ENCODE peak calls at places on chromosome 11, in ten cellular contexts. M is fibroblast of lung; G is epithelial cell of esophagus; I is BJ; H is naive thymus-derived CD4-positive, alpha-beta T cell; Z is fibroblast of the aortic adventitia; R is kidney; F is SJSA1; E is dorsolateral prefrontal cortex; K is mesenchymal stem cell. S is an unnamed sample.

GRCh38 chr11:3051435-3052108 is 5.7 kb downstream of the CARS1 start:
- DNase-seq in I (no peak), M (no peak), H (no peak), G (no peak), K (no peak), Z (no peak), R (peak), E (peak), F (no peak), S (no peak)

GRCh38 chr11:124644426-124645280 is 22.0 kb downstream of the TBRG1 start:
- DNase-seq in Z (peak), K (peak), I (no peak), M (peak), R (no peak), F (peak), E (peak), H (peak), G (peak), S (peak)

GRCh38 chr11:27976262-27976661 is 131.7 kb downstream of the KIF18A start:
- DNase-seq in K (no peak), H (no peak), R (no peak), Z (peak), E (no peak), I (no peak), G (no peak), F (no peak), M (no peak), S (no peak)

GRCh38 chr11:112734207-112734606 is 227.0 kb upstream of the NCAM1 start:
- DNase-seq in H (no peak), Z (peak), R (no peak), K (peak), F (peak), M (peak), G (peak), E (no peak), I (no peak), S (peak)

GRCh38 chr11:88301478-88302140 is 35.9 kb downstream of the CTSC start:
- DNase-seq in F (no peak), I (peak), K (peak), M (no peak), H (no peak), Z (peak), G (no peak), E (no peak), R (no peak), S (peak)

GRCh38 chr11:71183878-71184277 is 68.5 kb downstream of the SHANK2 start:
- DNase-seq in M (no peak), E (no peak), G (no peak), F (no peak), I (no peak), H (no peak), R (no peak), Z (no peak), K (no peak), S (no peak)

GRCh38 chr11:104731890-104732289 is 166.4 kb downstream of the CASP12 start:
- DNase-seq in E (no peak), M (no peak), G (no peak), H (no peak), F (no peak), R (no peak), I (no peak), K (no peak), Z (no peak), S (no peak)

GRCh38 chr11:118897721-118898310 is 14.1 kb downstream of the CXCR5 start:
- DNase-seq in H (no peak), Z (no peak), G (no peak), F (no peak), I (no peak), M (no peak), E (no peak), K (no peak), R (peak), S (no peak)

GRCh38 chr11:12215192-12215591 is 104.8 kb downstream of the MICAL2 start:
- DNase-seq in I (no peak), Z (no peak), R (no peak), M (no peak), H (no peak), G (no peak), K (no peak), E (no peak), F (no peak), S (no peak)

GRCh38 chr11:113581713-113582112 is 106.5 kb upstream of the DRD2 start:
- DNase-seq in F (no peak), E (no peak), I (no peak), R (no peak), K (no peak), M (no peak), Z (no peak), H (no peak), G (no peak), S (no peak)

GRCh38 chr11:10303558-10304363 is 1.1 kb upstream of the ADM start:
- DNase-seq in K (peak), G (peak), E (no peak), M (peak), I (no peak), H (peak), F (peak), R (peak), Z (peak), S (peak)

GRCh38 chr11:117816151-117816741 is 8.3 kb downstream of the FXYD2 start:
- DNase-seq in E (no peak), F (peak), Z (peak), K (peak), G (peak), R (peak), H (no peak), M (peak), I (no peak), S (no peak)

GRCh38 chr11:124917115-124917637 is 1.9 kb upstream of the HEPN1 start:
- DNase-seq in Z (peak), M (peak), I (no peak), K (peak), F (no peak), H (no peak), G (no peak), E (peak), R (no peak), S (peak)

GRCh38 chr11:134372961-134373360 is 39.1 kb downstream of the B3GAT1 start:
- DNase-seq in F (no peak), R (peak), M (no peak), Z (no peak), E (peak), H (no peak), K (no peak), I (no peak), G (no peak), S (no peak)

GRCh38 chr11:636511-637332 is at the start of gene DRD4:
- DNase-seq in M (no peak), Z (peak), F (no peak), R (peak), E (no peak), K (peak), G (no peak), I (no peak), H (no peak), S (no peak)

GRCh38 chr11:100687630-100688395 is 725 bp downstream of the ARHGAP42 start:
- DNase-seq in R (peak), Z (peak), K (peak), I (peak), E (peak), H (peak), G (peak), M (peak), F (peak), S (peak)

GRCh38 chr11:10511046-10511711 is 29.8 kb downstream of the RNF141 start:
- DNase-seq in E (no peak), Z (no peak), G (no peak), M (no peak), K (no peak), I (no peak), H (no peak), F (no peak), R (no peak), S (no peak)

GRCh38 chr11:2574043-2574552 is 125.7 kb downstream of the KCNQ1OT1 start:
- DNase-seq in M (no peak), H (no peak), F (no peak), E (no peak), R (peak), Z (no peak), K (no peak), G (no peak), I (no peak), S (no peak)

GRCh38 chr11:16806791-16807190 is 68.3 kb downstream of the C11orf58 start:
- DNase-seq in R (no peak), M (peak), G (peak), H (no peak), I (no peak), K (no peak), Z (peak), F (no peak), E (no peak), S (peak)

GRCh38 chr11:102186836-102187235 is 76.6 kb downstream of the YAP1 start:
- DNase-seq in H (no peak), Z (peak), E (no peak), G (no peak), R (no peak), K (peak), I (no peak), F (no peak), M (no peak), S (peak)

GRCh38 chr11:7032692-7033091 is 12.4 kb downstream of the NLRP14 start:
- DNase-seq in F (no peak), R (no peak), K (no peak), I (no peak), Z (no peak), E (no peak), H (no peak), M (no peak), G (no peak), S (no peak)

GRCh38 chr11:69658606-69659450 is 16.3 kb downstream of the LTO1 start:
- DNase-seq in M (no peak), H (no peak), E (no peak), I (no peak), Z (no peak), K (no peak), G (no peak), R (peak), F (no peak), S (no peak)

DNA sequence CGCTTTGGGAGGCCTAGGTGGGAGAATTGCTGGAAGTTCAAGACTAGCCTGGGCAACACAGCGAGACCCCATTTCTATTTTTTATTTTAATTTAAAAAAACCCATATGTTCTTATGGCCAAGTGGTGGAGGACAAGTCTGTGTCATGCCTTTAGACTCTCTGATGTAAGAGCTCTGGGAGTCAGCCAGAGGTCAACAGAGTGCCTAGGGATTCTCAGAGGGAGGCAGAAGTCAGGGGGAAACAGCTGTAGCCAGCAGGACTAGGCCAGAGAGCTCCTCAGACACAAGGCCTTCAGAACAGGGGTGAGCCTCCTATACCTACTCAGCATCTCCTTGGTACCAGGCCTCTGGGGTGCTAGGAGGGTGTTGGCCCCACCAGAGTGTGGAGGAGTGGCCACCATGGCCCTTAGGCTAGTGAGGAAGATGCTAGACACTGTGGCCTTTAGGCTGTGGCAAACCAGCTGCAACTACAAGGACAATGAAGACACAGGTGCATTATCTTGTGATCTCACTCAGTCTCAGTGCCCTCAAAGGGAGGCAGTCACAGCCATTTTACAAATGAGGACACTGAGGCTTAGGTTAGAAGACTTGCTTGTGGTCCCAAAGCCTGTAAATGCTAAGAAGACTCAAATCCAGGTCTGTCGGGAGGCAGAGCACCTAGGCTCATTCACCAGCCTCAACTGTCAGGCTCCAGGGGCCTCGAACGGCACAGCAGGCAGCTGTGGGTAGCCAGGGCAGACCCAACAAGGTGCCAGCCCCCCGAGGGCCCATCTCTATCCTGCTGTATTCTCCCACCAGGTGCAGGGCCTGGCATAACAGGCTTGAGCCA is 5.0 kb downstream of the ZP1 start:
- DNase-seq in G (peak), M (peak), F (no peak), R (no peak), H (no peak), Z (peak), E (no peak), I (no peak), K (peak), S (peak)
- H3K4me3 ChIP-seq in G (no peak), M (no peak), F (no peak), R (no peak), H (no peak), Z (no peak), E (no peak), I (no peak), K (no peak), S (no peak)

GRCh38 chr11:35139883-35140282 is 912 bp downstream of the CD44 start:
- DNase-seq in F (no peak), E (no peak), M (peak), G (peak), H (no peak), Z (peak), K (peak), R (no peak), I (no peak), S (no peak)
- H3K4me3 ChIP-seq in F (peak), E (peak), M (peak), G (peak), H (peak), Z (peak), K (peak), R (peak), I (peak), S (peak)

GRCh38 chr11:128517457-128518230 is 69.7 kb downstream of the ETS1 start:
- DNase-seq in M (no peak), Z (peak), F (peak), H (peak), K (no peak), I (peak), R (no peak), G (no peak), E (no peak), S (peak)
- H3K4me3 ChIP-seq in M (peak), Z (peak), F (peak), H (peak), K (no peak), I (peak), R (peak), G (no peak), E (no peak), S (peak)

DNA sequence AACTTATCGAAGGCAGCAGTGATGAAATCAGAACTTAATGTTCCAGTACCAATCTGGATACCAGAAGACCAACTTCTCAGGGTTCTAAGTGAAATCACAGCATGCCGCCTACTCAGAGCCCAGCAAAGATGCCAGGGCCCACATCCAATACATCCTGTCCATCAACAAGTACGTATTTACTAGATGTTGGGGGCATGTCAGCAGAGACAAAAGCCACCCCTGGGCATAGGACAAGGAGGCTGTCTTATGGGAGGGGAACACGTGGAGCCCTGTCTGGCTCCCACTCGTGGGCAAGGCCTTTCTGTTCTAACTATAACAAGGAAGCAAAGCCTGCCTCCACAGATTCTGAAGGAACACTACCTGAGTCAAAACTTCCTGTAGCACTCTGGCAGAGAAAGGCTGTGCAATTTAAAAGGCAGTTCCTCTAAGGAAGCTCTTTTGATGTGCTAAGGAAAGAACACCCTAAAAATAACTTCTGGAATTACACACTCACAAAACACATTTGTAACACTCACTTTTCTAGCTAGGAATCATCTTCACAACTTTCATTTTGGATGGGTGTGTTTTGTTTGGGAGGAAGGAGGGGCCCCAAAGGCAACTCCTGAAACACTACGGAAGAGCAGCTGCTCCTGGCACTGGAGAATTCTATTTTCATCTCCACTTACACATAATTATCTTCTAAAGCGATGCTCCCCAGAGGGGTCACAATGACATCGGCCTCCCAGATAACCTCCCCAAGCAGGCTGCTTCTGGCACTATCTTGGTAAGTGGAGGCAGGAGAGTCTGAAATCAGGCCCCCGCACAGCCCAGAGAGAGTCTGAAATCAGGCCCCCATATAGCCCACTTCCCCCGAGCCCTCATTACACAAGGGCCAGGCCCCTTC is 14.2 kb downstream of the SMCO4 start:
- DNase-seq in Z (no peak), M (no peak), K (no peak), H (no peak), G (no peak), F (no peak), R (no peak), E (no peak), I (no peak), S (no peak)
- H3K4me3 ChIP-seq in Z (no peak), M (no peak), K (no peak), H (no peak), G (no peak), F (no peak), R (no peak), E (no peak), I (no peak), S (no peak)

GRCh38 chr11:86278226-86278625 is 23.8 kb upstream of the HIKESHI start:
- DNase-seq in R (no peak), G (peak), I (no peak), H (no peak), F (no peak), E (no peak), Z (no peak), K (peak), M (no peak), S (no peak)

GRCh38 chr11:86274503-86274902 is 27.5 kb upstream of the HIKESHI start:
- DNase-seq in M (no peak), F (no peak), R (no peak), E (no peak), K (no peak), G (no peak), H (no peak), Z (no peak), I (no peak), S (no peak)

GRCh38 chr11:86277741-86278140 is 24.3 kb upstream of the HIKESHI start:
- DNase-seq in Z (no peak), F (no peak), R (no peak), G (no peak), H (no peak), E (no peak), K (no peak), M (peak), I (no peak), S (no peak)

GRCh38 chr11:86275493-86276370 is 26.3 kb upstream of the HIKESHI start:
- DNase-seq in R (no peak), K (no peak), E (no peak), M (no peak), G (no peak), Z (no peak), H (no peak), I (no peak), F (no peak), S (no peak)

GRCh38 chr11:86274999-86275398 is 27.0 kb upstream of the HIKESHI start:
- DNase-seq in F (no peak), M (no peak), H (no peak), R (no peak), Z (no peak), I (no peak), G (no peak), K (no peak), E (no peak), S (no peak)
- H3K4me3 ChIP-seq in F (no peak), M (no peak), H (no peak), R (no peak), Z (no peak), I (no peak), G (no peak), K (no peak), E (no peak), S (no peak)

GRCh38 chr11:121451178-121451981 is 734 bp upstream of the SORL1 start:
- DNase-seq in Z (no peak), E (no peak), R (peak), G (no peak), K (no peak), M (no peak), I (no peak), F (no peak), H (peak), S (no peak)

GRCh38 chr11:121448431-121448941 is 3.6 kb upstream of the SORL1 start:
- DNase-seq in R (no peak), K (no peak), I (no peak), E (no peak), M (no peak), H (no peak), F (no peak), Z (no peak), G (no peak), S (no peak)

GRCh38 chr11:121450424-121450823 is 1.7 kb upstream of the SORL1 start:
- DNase-seq in E (no peak), H (peak), G (no peak), Z (no peak), M (no peak), R (no peak), K (no peak), I (no peak), F (no peak), S (no peak)

GRCh38 chr11:121449626-121450025 is 2.5 kb upstream of the SORL1 start:
- DNase-seq in R (no peak), K (no peak), E (no peak), Z (no peak), F (no peak), I (no peak), H (no peak), G (no peak), M (no peak), S (no peak)

DNA sequence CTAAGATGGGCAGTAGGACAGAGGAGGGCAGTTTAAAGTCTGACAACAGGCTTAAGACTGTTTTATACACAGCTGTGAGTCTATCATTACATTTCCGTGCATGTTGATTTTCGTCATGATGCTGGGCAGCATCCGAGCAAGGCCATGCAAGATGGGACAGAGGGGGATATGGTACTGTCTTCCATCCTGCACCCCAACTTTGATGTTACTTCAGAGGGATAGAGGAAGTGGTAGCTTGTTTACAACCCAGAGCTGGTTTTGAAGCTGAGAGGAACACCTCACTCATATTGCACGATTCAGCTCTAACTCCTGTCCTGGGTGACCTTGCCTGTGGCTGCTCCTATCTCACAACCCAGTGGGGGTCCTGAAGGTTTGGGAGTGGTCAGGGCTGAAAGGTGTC is 3.0 kb upstream of the SORL1 start:
- DNase-seq in F (no peak), G (no peak), E (no peak), H (peak), I (no peak), Z (no peak), M (no peak), K (no peak), R (no peak), S (no peak)
- H3K4me3 ChIP-seq in F (no peak), G (no peak), E (no peak), H (peak), I (no peak), Z (no peak), M (no peak), K (no peak), R (no peak), S (no peak)

DNA sequence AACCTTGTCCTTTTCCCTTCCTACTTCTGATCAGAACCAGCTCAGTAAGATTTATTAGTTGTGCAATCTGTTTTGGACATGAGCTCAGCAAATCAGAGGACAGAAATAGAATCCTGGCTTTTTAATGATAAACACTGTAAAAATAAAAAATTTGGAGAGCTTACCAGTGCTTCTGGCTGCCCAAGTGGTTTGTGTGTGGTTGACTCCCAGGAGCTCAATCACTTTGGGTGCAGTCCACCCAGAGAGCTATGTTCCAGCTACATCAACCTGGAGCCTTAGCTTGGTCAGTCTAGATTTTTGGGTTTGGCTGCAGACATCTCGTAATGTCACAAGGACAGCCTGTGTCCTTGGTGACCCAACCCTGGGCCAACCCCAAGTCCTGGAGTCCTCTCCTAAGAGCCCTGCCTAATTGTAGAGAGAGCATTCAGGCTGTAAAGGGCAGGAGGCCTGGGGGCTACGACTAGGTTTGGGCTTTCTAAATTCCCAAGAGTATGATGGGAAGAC is 28.5 kb downstream of the CD44 start:
- DNase-seq in M (peak), F (no peak), H (no peak), E (no peak), Z (peak), K (no peak), G (no peak), R (peak), I (peak), S (no peak)
- H3K4me3 ChIP-seq in M (no peak), F (no peak), H (peak), E (no peak), Z (no peak), K (no peak), G (no peak), R (no peak), I (no peak), S (no peak)

S was measured in astrocyte of the spinal cord.